ENCODE peak calls at places on chromosomes 11 and 22, in five cellular contexts. Y is K562, Z is GM12878, J is H1, N is HepG2. U is an unnamed sample.

GRCh38 chr11:110490886-110491285 is 61.1 kb downstream of the FDX1 start:
- DNase-seq in Y (no peak), Z (no peak), J (no peak), N (no peak), U (peak)

GRCh38 chr11:119362741-119363080 is 16.2 kb upstream of the MFRP start:
- DNase-seq in Y (no peak), Z (no peak), J (no peak), N (no peak), U (no peak)

GRCh38 chr22:48438791-48439559 is 1388.7 kb downstream of the BRD1 start:
- DNase-seq in Y (no peak), Z (no peak), J (no peak), N (no peak), U (no peak)

GRCh38 chr11:16603890-16604783 is 134.3 kb upstream of the C11orf58 start:
- DNase-seq in Y (peak), Z (no peak), J (peak), N (no peak), U (no peak)

GRCh38 chr11:10438451-10438850 is 16.6 kb upstream of the AMPD3 start:
- DNase-seq in Y (no peak), Z (no peak), J (no peak), N (no peak), U (no peak)

GRCh38 chr11:124586247-124586860 is 16.6 kb downstream of the OR8A1 start:
- DNase-seq in Y (peak), Z (no peak), J (peak), N (peak), U (peak)

GRCh38 chr11:33257160-33257896 is at the start of gene HIPK3:
- DNase-seq in Y (peak), Z (no peak), J (peak), N (peak), U (peak)

GRCh38 chr22:36017661-36018091 is 10.9 kb downstream of the RBFOX2 start:
- DNase-seq in Y (no peak), Z (peak), J (no peak), N (no peak), U (no peak)

GRCh38 chr11:103870821-103871309 is 165.6 kb upstream of the DDI1 start:
- DNase-seq in Y (no peak), Z (no peak), J (no peak), N (no peak), U (no peak)

GRCh38 chr11:27701262-27702105 is 1.2 kb upstream of the BDNF start:
- DNase-seq in Y (no peak), Z (no peak), J (no peak), N (no peak), U (peak)

GRCh38 chr22:40040927-40041326 is 46.2 kb downstream of the FAM83F start:
- DNase-seq in Y (peak), Z (no peak), J (no peak), N (no peak), U (no peak)

GRCh38 chr11:123060265-123061000 is 1.5 kb downstream of the HSPA8 start:
- DNase-seq in Y (peak), Z (no peak), J (no peak), N (no peak), U (no peak)

GRCh38 chr11:57515332-57516060 is at the start of gene SLC43A1:
- DNase-seq in Y (peak), Z (no peak), J (peak), N (peak), U (peak)

GRCh38 chr22:30386960-30387848 is at the start of gene RNF215:
- DNase-seq in Y (peak), Z (no peak), J (peak), N (peak), U (peak)

GRCh38 chr11:67158241-67158640 is 39.2 kb downstream of the KDM2A start:
- DNase-seq in Y (no peak), Z (no peak), J (no peak), N (no peak), U (no peak)

GRCh38 chr11:67262731-67263675 is 3.3 kb upstream of the GRK2 start:
- DNase-seq in Y (peak), Z (no peak), J (peak), N (peak), U (peak)

GRCh38 chr11:65577756-65578109 is 1.9 kb downstream of the EHBP1L1 start:
- DNase-seq in Y (no peak), Z (no peak), J (no peak), N (no peak), U (no peak)

GRCh38 chr11:65576232-65576866 is 496 bp downstream of the EHBP1L1 start:
- DNase-seq in Y (no peak), Z (no peak), J (no peak), N (no peak), U (no peak)

GRCh38 chr11:65575568-65576231 is at the start of gene EHBP1L1:
- DNase-seq in Y (peak), Z (peak), J (no peak), N (no peak), U (peak)

GRCh38 chr11:65578134-65578533 is 2.3 kb downstream of the EHBP1L1 start:
- DNase-seq in Y (no peak), Z (no peak), J (no peak), N (no peak), U (no peak)

GRCh38 chr11:65576867-65577755 is 1.3 kb downstream of the EHBP1L1 start:
- DNase-seq in Y (no peak), Z (no peak), J (no peak), N (peak), U (peak)
- TF ChIP-seq KDM1A in Y (no peak), Z (no peak), J (no peak), N (no peak), U (no peak)

GRCh38 chr22:22357024-22357868 is 112.7 kb downstream of the VPREB1 start:
- DNase-seq in Y (peak), Z (peak), J (peak), N (peak), U (peak)
- TF ChIP-seq KDM1A in Y (peak), Z (no peak), J (no peak), N (no peak), U (no peak)

GRCh38 chr11:1660025-1660867 is 30.7 kb downstream of the KRTAP5-5 start:
- DNase-seq in Y (no peak), Z (no peak), J (no peak), N (no peak), U (no peak)
- TF ChIP-seq KDM1A in Y (no peak), Z (no peak), J (no peak), N (no peak), U (no peak)

DNA sequence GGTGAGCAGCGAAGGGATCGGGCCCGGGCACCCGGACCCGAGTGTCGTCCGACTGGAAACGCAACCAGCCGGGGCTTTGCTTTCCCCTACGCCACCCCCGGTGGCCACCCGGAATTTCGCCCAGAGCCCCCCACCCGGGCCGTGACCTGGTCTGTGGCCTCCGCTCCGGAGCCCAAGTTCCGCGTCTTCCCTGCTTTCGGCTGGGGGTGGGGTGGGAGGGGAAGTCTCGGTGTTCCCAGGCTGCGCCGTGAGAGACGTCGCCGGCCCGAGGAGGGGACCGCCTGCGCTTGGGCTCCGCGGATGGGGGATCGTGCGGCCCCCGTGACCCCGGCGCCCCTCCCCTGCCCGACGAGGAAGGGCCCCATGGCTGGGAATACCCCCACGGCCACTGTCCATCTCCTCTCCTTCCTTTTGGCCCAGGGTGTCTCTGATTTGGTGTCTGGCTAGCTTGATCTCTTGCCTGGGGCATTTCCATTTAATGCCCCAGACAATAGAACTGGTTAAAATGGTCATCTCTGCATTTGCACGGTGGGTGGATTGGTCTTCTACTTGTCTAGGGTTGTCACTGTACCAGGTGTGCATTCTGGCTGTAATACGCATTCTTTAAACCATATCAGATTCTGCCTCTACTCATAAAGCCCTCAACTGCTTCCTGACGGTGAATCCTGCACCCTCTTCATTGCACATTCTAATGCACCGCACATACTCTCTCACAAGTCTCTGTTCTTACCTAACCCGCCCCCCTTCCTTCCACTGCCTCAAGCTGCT is 800 bp downstream of the SIK2 start:
- DNase-seq in Y (peak), Z (no peak), J (no peak), N (no peak), U (no peak)
- TF ChIP-seq KDM1A in Y (no peak), Z (no peak), J (no peak), N (no peak), U (no peak)

GRCh38 chr22:28711820-28712777 is 29.5 kb downstream of the CHEK2 start:
- DNase-seq in Y (peak), Z (no peak), J (no peak), N (peak), U (peak)
- TF ChIP-seq KDM1A in Y (no peak), Z (no peak), J (no peak), N (no peak), U (no peak)

GRCh38 chr11:92166335-92166734 is 58.3 kb upstream of the FAT3 start:
- DNase-seq in Y (no peak), Z (no peak), J (no peak), N (no peak), U (no peak)

GRCh38 chr11:92159931-92160330 is 64.7 kb upstream of the FAT3 start:
- DNase-seq in Y (no peak), Z (no peak), J (no peak), N (no peak), U (no peak)

GRCh38 chr11:92168936-92169335 is 55.7 kb upstream of the FAT3 start:
- DNase-seq in Y (no peak), Z (no peak), J (no peak), N (no peak), U (no peak)

DNA sequence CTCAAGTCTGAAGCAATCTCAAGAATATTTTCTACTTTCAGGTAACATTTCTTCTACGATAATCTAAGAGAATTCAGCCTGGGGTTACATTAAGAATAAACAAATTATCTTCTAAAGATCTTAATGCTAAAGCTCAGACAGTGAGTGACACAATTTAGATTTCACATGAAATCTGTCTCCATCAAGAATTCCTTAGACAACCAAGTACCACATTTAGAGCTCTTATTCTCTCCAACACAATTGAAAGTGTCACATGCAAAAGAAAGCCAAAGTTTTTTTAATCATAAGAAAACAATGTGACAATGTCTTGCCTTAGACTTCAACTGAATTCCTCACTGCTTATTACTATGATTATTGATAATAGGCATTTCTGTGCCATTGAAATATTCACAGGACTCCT is 60.7 kb upstream of the FAT3 start:
- DNase-seq in Y (no peak), Z (no peak), J (no peak), N (no peak), U (no peak)
- TF ChIP-seq KDM1A in Y (no peak), Z (no peak), J (no peak), N (no peak), U (no peak)

DNA sequence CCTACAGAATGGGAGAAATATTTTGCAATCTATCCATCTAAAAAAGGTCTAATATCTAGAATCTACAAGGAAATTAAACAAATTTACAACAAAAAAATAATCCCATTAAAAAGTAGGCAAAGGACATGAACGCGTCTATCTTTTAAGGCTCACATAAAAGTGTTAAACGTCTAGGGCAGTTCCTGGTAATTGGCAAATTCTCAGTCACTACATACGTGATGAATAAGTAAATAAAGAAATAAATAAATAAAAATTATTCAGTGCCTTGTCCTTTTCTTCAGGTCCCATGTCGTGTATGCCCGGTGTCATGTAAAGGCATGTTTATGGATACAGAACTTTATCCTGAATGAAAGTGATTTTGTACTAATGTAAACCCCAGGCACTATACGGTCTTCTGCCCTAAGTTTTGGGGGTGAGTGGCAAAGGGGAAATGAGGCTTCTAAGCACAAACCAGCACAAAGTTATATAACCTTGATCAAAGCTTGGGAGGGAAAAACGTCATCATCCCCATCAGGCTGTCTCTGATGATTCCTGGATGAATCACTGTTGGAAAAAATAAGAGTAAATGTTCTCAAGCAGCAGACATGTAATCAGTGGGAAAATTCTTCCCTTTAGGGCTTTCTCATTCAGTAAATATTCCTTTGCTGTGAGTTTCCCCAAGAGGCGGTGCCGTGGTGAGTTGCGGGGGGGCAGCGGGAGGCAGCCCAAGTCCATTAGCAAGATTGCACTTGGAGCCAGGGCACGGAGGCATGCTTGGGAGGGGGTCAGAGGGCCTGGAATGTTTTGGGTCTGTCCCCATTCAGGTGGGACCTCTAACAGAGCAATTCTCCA is 30.4 kb upstream of the MICAL2 start:
- DNase-seq in Y (no peak), Z (no peak), J (no peak), N (peak), U (peak)
- TF ChIP-seq KDM1A in Y (no peak), Z (no peak), J (no peak), N (no peak), U (no peak)

GRCh38 chr22:45571089-45571488 is 68.4 kb downstream of the FBLN1 start:
- DNase-seq in Y (no peak), Z (no peak), J (no peak), N (no peak), U (no peak)
- TF ChIP-seq KDM1A in Y (no peak), Z (no peak), J (no peak), N (no peak), U (no peak)

GRCh38 chr11:118230088-118230487 is 5.3 kb upstream of the JAML start:
- DNase-seq in Y (no peak), Z (no peak), J (no peak), N (no peak), U (no peak)
- TF ChIP-seq KDM1A in Y (peak), Z (no peak), J (no peak), N (no peak), U (no peak)